ENCODE peak calls at places on chromosomes 2 and 18, in four cellular contexts. One of them, this sample, is unnamed. For H3K4me1, the result is how much of the 10 kb centered on the place peaks cover.

GRCh38 chr2:232367591-232368233 is 10.8 kb upstream of the ALPP start:
- DNase-seq in H1: no peak
- DNase-seq in H9: peak
- DNase-seq in IMR-90: no peak
- DNase-seq in this sample: peak

GRCh38 chr2:130963849-130964793 is 127.4 kb downstream of the ARHGEF4 start:
- DNase-seq in H9: peak
- DNase-seq in H1: peak
- DNase-seq in IMR-90: no peak
- DNase-seq in this sample: peak

GRCh38 chr2:131413148-131413747 is 49.3 kb upstream of the RAB6D start:
- DNase-seq in IMR-90: peak
- DNase-seq in H9: no peak
- DNase-seq in H1: no peak
- DNase-seq in this sample: peak

GRCh38 chr2:225402200-225402776 is 2.8 kb downstream of the NYAP2 start:
- DNase-seq in H9: no peak
- DNase-seq in IMR-90: no peak
- DNase-seq in H1: no peak
- DNase-seq in this sample: no peak

GRCh38 chr2:241724259-241724974 is 10.0 kb upstream of the D2HGDH start:
- DNase-seq in H9: peak
- DNase-seq in IMR-90: no peak
- DNase-seq in H1: no peak
- DNase-seq in this sample: peak

GRCh38 chr2:234712421-234712935 is 215.6 kb upstream of the ARL4C start:
- DNase-seq in H1: no peak
- DNase-seq in H9: no peak
- DNase-seq in IMR-90: peak
- DNase-seq in this sample: no peak

GRCh38 chr2:199147216-199147615 is 310.5 kb downstream of the SATB2 start:
- DNase-seq in IMR-90: no peak
- DNase-seq in H9: no peak
- DNase-seq in H1: no peak
- DNase-seq in this sample: no peak

GRCh38 chr18:34660572-34660971 is 49.5 kb upstream of the DTNA start:
- DNase-seq in H1: no peak
- DNase-seq in IMR-90: no peak
- DNase-seq in H9: no peak
- DNase-seq in this sample: peak

GRCh38 chr2:204967199-204967995 is 422.1 kb downstream of the PARD3B start:
- DNase-seq in H9: no peak
- DNase-seq in H1: no peak
- DNase-seq in IMR-90: no peak
- DNase-seq in this sample: peak

DNA sequence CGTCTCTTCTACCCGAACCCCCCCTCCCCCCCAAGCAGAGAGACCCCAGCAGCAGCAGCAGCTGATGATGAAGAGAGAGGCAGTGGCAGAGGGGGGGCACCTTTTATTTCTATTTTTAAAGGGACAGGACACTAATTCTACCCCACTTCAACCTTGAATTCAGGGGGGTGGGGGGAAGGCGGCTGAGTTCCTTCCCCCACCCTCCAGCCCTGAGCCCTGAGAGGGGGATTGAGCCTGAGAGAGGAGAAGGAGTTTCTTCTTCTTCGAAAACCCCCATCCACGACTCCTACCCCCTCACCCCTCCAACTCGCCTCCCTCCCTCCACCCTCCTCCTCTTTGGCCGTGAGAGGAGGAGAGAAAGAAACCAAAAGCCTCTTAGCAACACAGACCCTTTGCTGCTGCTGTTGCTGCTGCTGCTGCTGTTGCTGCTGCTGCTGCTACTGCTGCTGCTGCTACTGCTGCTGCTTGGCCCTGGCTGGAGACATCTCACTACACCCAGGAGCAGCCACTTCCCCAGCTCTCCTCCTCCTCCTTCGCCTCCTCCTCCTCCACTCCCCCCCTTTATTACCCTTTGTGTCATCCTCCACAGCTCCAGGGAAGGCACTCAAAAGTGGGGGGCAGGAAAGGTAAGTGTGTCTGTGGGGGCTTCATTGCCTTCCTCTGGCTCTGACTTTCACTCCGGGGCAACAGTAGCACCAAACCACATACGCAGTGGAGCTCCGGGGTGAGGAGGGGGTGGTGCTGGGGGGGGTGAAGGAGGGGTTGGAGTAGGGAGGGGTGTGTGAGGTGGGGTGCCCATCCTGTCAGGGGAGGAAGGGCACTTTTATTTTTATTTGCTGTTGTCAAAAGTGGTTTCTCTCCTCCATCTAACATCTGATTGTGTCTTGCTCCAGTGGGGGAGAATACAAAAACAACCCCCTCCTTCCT is at the start of gene MBD5:
- DNase-seq in H9: peak
- DNase-seq in H1: peak
- DNase-seq in IMR-90: peak
- DNase-seq in this sample: peak
- H2BK5ac ChIP-seq in H9: peak
- H2BK5ac ChIP-seq in H1: peak
- H2BK5ac ChIP-seq in IMR-90: peak
- H2BK5ac ChIP-seq in this sample: peak

GRCh38 chr18:50982086-50982801 is 14.4 kb downstream of the ELAC1 start:
- DNase-seq in IMR-90: no peak
- DNase-seq in H9: no peak
- DNase-seq in H1: no peak
- DNase-seq in this sample: no peak

GRCh38 chr18:50989711-50990110 is 21.9 kb downstream of the ELAC1 start:
- DNase-seq in IMR-90: no peak
- DNase-seq in H9: no peak
- DNase-seq in H1: no peak
- DNase-seq in this sample: no peak

GRCh38 chr18:50982802-50983179 is 15.0 kb downstream of the ELAC1 start:
- DNase-seq in H9: no peak
- DNase-seq in IMR-90: peak
- DNase-seq in H1: no peak
- DNase-seq in this sample: no peak

GRCh38 chr18:50986360-50987087 is 18.7 kb downstream of the ELAC1 start:
- DNase-seq in H9: no peak
- DNase-seq in IMR-90: peak
- DNase-seq in H1: no peak
- DNase-seq in this sample: peak

DNA sequence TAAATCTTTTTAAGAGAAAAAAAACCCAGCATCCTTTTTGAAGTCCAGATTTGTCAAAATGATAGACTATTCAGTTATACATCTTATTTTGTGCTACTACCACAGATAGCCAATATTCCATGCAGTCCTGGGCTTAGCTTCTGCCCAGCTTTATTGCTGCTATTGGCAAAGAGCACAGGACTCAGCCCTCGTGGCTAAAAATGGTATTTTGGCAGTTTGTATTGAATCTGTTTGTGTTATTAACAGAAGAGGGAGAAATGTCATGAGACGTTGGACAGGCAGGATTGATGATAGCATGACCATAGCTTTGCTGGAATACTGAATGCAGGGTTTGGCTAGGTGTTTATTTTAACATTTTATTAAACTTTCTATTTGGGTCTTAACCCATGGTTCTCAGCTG is 19.4 kb downstream of the ELAC1 start:
- DNase-seq in H1: no peak
- DNase-seq in IMR-90: no peak
- DNase-seq in H9: no peak
- DNase-seq in this sample: no peak
- H3K56ac ChIP-seq in H1: no peak
- H3K56ac ChIP-seq in IMR-90: no peak
- H3K56ac ChIP-seq in H9: no peak
- H3K56ac ChIP-seq in this sample: no peak

GRCh38 chr2:113219525-113219888 is 45.7 kb downstream of the PSD4 start:
- DNase-seq in H1: no peak
- DNase-seq in H9: no peak
- DNase-seq in IMR-90: no peak
- DNase-seq in this sample: no peak
- H3K4me1 ChIP-seq in H1: under half
- H3K4me1 ChIP-seq in H9: under half
- H3K4me1 ChIP-seq in IMR-90: under half
- H3K4me1 ChIP-seq in this sample: under half

DNA sequence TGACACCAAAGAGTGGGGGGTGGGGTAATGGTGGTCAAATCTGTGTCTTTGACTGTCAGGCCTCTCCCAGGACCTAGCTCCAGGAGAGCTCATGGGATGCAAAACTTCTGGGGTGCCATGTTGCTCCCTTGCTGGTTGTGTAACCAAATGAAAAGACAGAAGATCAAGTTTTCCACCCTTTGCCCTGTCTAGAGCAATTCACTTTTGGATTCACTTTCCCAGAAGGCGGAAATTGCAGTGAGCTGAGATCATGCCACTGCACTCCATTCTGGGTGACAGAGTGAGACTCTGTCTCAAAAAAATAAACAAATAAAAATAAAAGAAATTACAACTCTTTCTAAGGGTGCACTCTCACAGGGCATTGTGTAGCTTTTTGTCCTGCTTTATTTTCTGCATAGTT is 34.9 kb upstream of the PLA2R1 start:
- DNase-seq in H1: no peak
- DNase-seq in H9: no peak
- DNase-seq in IMR-90: no peak
- DNase-seq in this sample: no peak
- H2BK5ac ChIP-seq in H1: no peak
- H2BK5ac ChIP-seq in H9: no peak
- H2BK5ac ChIP-seq in IMR-90: no peak
- H2BK5ac ChIP-seq in this sample: no peak

GRCh38 chr2:24959761-24960160 is 12.0 kb downstream of the DNAJC27 start:
- DNase-seq in H1: no peak
- DNase-seq in H9: no peak
- DNase-seq in IMR-90: no peak
- DNase-seq in this sample: no peak
- H3K56ac ChIP-seq in H1: no peak
- H3K56ac ChIP-seq in H9: no peak
- H3K56ac ChIP-seq in IMR-90: no peak
- H3K56ac ChIP-seq in this sample: no peak

GRCh38 chr2:227813229-227813561 is 447 bp upstream of the CCL20 start:
- DNase-seq in H1: no peak
- DNase-seq in IMR-90: no peak
- DNase-seq in H9: no peak
- DNase-seq in this sample: no peak

GRCh38 chr2:227817336-227817735 is 3.7 kb downstream of the CCL20 start:
- DNase-seq in H9: no peak
- DNase-seq in H1: no peak
- DNase-seq in IMR-90: no peak
- DNase-seq in this sample: no peak

GRCh38 chr2:227813562-227814353 is at the start of gene CCL20:
- DNase-seq in H9: no peak
- DNase-seq in IMR-90: no peak
- DNase-seq in H1: no peak
- DNase-seq in this sample: no peak

GRCh38 chr2:227816507-227817274 is 3.0 kb downstream of the CCL20 start:
- DNase-seq in H9: no peak
- DNase-seq in H1: no peak
- DNase-seq in IMR-90: peak
- DNase-seq in this sample: no peak

GRCh38 chr2:227815066-227815465 is 1.4 kb downstream of the CCL20 start:
- DNase-seq in H1: no peak
- DNase-seq in IMR-90: no peak
- DNase-seq in H9: no peak
- DNase-seq in this sample: no peak
- H3K4me1 ChIP-seq in H1: under half
- H3K4me1 ChIP-seq in IMR-90: under half
- H3K4me1 ChIP-seq in H9: under half
- H3K4me1 ChIP-seq in this sample: under half

GRCh38 chr18:47968721-47969120 is 38.3 kb upstream of the SMAD2 start:
- DNase-seq in H9: no peak
- DNase-seq in H1: no peak
- DNase-seq in IMR-90: no peak
- DNase-seq in this sample: peak
- H2BK5ac ChIP-seq in H9: no peak
- H2BK5ac ChIP-seq in H1: peak
- H2BK5ac ChIP-seq in IMR-90: no peak
- H2BK5ac ChIP-seq in this sample: peak